ENCODE peak calls at places on chromosomes 12 and 14, in seven cellular contexts. I is A549, R is suprapubic skin, A is K562, J is SK-N-SH, W is ovary, O is transverse colon. S is an unnamed sample.

GRCh38 chr12:80702889-80703605 is 4.4 kb upstream of the MYF6 start:
- DNase-seq in A (no peak), R (no peak), I (no peak), J (no peak), W (no peak), O (no peak), S (no peak)

GRCh38 chr12:118608770-118609344 is 232.5 kb downstream of the SUDS3 start:
- DNase-seq in W (no peak), O (no peak), I (no peak), A (no peak), R (no peak), J (no peak), S (no peak)

GRCh38 chr14:93708311-93708734 is 80.0 kb downstream of the PRIMA1 start:
- DNase-seq in W (no peak), O (no peak), J (no peak), I (no peak), A (no peak), R (no peak), S (no peak)

GRCh38 chr12:47071241-47071852 is 8.1 kb upstream of the PCED1B start:
- DNase-seq in R (no peak), O (no peak), A (peak), J (no peak), W (no peak), I (peak), S (no peak)

GRCh38 chr12:122793685-122794106 is 19.3 kb downstream of the CCDC62 start:
- DNase-seq in O (no peak), J (peak), A (peak), I (peak), W (no peak), R (no peak), S (no peak)

GRCh38 chr12:109393437-109394345 is 46.0 kb downstream of the MYO1H start:
- DNase-seq in O (peak), R (no peak), W (peak), I (peak), A (peak), J (peak), S (peak)

GRCh38 chr12:110501378-110501721 is 561 bp downstream of the VPS29 start:
- DNase-seq in W (peak), I (peak), O (no peak), R (no peak), A (no peak), J (peak), S (peak)

GRCh38 chr14:103129301-103130016 is 6.2 kb downstream of the TNFAIP2 start:
- DNase-seq in W (peak), O (no peak), R (no peak), A (no peak), I (no peak), J (peak), S (no peak)

GRCh38 chr12:48810817-48811453 is 7.4 kb upstream of the CACNB3 start:
- DNase-seq in R (no peak), A (no peak), O (no peak), J (no peak), W (peak), I (peak), S (no peak)

GRCh38 chr14:94125659-94126418 is 3.6 kb downstream of the IFI27L2 start:
- DNase-seq in O (no peak), J (no peak), R (no peak), A (no peak), W (no peak), I (no peak), S (peak)

GRCh38 chr12:991350-992278 is 591 bp downstream of the ERC1 start:
- DNase-seq in W (peak), O (peak), J (peak), I (no peak), R (peak), A (peak), S (no peak)

GRCh38 chr12:38392584-38393144 is 76.1 kb downstream of the ALG10B start:
- DNase-seq in W (no peak), I (peak), J (no peak), R (no peak), O (no peak), A (no peak), S (no peak)

GRCh38 chr12:88934163-88934747 is 354.0 kb upstream of the KITLG start:
- DNase-seq in A (no peak), J (no peak), R (no peak), I (no peak), W (no peak), O (no peak), S (no peak)

GRCh38 chr14:100389497-100390104 is 66.5 kb downstream of the SLC25A47 start:
- DNase-seq in I (no peak), A (no peak), R (no peak), J (no peak), O (peak), W (no peak), S (peak)
- H3K27ac ChIP-seq in I (peak), A (no peak), R (no peak), J (peak), O (peak), W (peak), S (no peak)

DNA sequence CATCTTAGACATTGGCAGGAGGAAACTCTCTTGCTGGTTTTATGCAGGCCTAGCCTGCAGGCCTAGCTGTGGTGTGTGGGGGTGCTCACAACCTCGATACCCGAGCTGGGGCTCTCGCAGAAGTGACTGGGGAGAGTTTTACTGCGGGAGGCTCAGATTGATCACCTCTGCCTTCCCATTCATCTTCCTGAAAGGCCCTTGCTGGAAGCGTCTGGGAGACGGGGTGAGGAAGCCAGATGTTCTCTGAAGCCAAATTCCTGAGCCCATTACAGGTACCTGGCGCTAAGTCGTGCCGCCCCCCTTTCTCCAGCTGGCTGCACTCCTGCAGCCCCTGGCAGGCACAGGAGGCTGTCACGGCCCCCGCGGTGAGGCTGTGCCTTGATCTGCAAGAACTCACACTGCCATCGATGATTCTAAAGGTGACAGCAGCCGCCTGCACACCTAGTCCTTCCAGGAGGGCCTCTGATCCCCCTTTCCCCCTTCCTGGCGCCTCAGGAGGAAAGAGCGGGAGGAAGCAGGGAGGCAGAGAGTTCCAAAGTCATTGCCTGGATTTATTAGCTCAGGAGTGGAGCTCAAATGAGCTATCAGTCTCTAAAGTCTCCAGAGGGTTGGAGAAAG is 106.8 kb downstream of the RFLNA start:
- DNase-seq in R (no peak), A (no peak), I (no peak), J (no peak), W (no peak), O (no peak), S (no peak)
- TF ChIP-seq EP300 in R (no peak), A (no peak), I (no peak), J (no peak), W (no peak), O (no peak), S (no peak)

DNA sequence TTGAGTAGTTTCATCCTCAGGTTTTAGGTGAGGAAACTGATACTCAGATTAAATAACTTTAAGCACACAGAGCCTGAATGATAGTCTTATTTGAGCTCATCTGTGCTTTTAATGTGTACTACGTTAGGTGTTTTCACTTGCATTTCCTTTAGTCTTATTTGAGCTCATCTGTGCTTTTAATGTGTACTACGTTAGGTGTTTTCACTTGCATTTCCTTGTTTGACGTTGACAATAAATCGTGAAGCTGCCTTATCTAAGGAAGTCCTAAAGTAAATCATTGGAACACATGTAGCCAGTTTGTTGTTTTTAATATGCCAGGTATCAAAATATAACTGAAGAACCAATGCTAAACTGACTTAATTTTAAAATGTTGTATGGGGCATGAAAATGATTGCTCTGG is 2.0 kb downstream of the RAP1B start:
- DNase-seq in W (no peak), I (no peak), J (no peak), A (no peak), R (no peak), O (no peak), S (no peak)
- H3K27ac ChIP-seq in W (peak), I (peak), J (no peak), A (peak), R (peak), O (peak), S (peak)

GRCh38 chr12:12560587-12561304 is 1.9 kb downstream of the DUSP16 start:
- DNase-seq in J (peak), R (no peak), A (no peak), O (peak), I (peak), W (peak), S (peak)
- TF ChIP-seq EP300 in J (no peak), R (no peak), A (no peak), O (no peak), I (no peak), W (no peak), S (no peak)

GRCh38 chr12:131903270-131904255 is 9.1 kb downstream of the ULK1 start:
- DNase-seq in A (no peak), I (no peak), O (no peak), R (peak), J (no peak), W (no peak), S (no peak)

GRCh38 chr12:131904346-131904745 is 9.9 kb downstream of the ULK1 start:
- DNase-seq in J (no peak), W (no peak), I (no peak), R (peak), O (no peak), A (no peak), S (no peak)

GRCh38 chr12:131902332-131903241 is 8.2 kb downstream of the ULK1 start:
- DNase-seq in R (peak), A (no peak), I (no peak), O (no peak), J (no peak), W (no peak), S (no peak)

GRCh38 chr12:131900397-131900796 is 6.0 kb downstream of the ULK1 start:
- DNase-seq in J (no peak), O (no peak), W (no peak), R (no peak), I (peak), A (no peak), S (no peak)

GRCh38 chr12:131901431-131902331 is 7.3 kb downstream of the ULK1 start:
- DNase-seq in J (no peak), R (peak), A (no peak), W (no peak), I (peak), O (no peak), S (peak)
- H3K27ac ChIP-seq in J (peak), R (no peak), A (no peak), W (no peak), I (peak), O (no peak), S (peak)

GRCh38 chr12:121534495-121535148 is 46.2 kb downstream of the KDM2B start:
- DNase-seq in R (no peak), O (no peak), J (no peak), W (no peak), A (no peak), I (no peak), S (no peak)

GRCh38 chr12:121537814-121538698 is 42.8 kb downstream of the KDM2B start:
- DNase-seq in A (no peak), R (no peak), W (peak), O (peak), J (peak), I (no peak), S (peak)

GRCh38 chr12:121536929-121537813 is 43.7 kb downstream of the KDM2B start:
- DNase-seq in A (peak), I (peak), J (peak), W (peak), R (peak), O (peak), S (peak)

GRCh38 chr12:121535150-121536057 is 45.4 kb downstream of the KDM2B start:
- DNase-seq in R (no peak), I (no peak), O (peak), W (peak), A (no peak), J (no peak), S (no peak)

GRCh38 chr12:121536058-121536928 is 44.5 kb downstream of the KDM2B start:
- DNase-seq in I (peak), O (peak), W (peak), J (peak), R (peak), A (peak), S (peak)
- TF ChIP-seq EP300 in I (no peak), O (no peak), W (no peak), J (no peak), R (no peak), A (no peak), S (no peak)

GRCh38 chr12:70120970-70121369 is 122.3 kb upstream of the CNOT2 start:
- DNase-seq in J (peak), I (no peak), A (no peak), O (no peak), R (no peak), W (no peak), S (no peak)

GRCh38 chr12:70117670-70118069 is 125.6 kb upstream of the CNOT2 start:
- DNase-seq in A (no peak), I (no peak), J (no peak), R (no peak), W (no peak), O (no peak), S (no peak)

GRCh38 chr12:70122804-70123203 is 120.4 kb upstream of the CNOT2 start:
- DNase-seq in I (no peak), J (no peak), W (no peak), O (no peak), R (no peak), A (no peak), S (no peak)

DNA sequence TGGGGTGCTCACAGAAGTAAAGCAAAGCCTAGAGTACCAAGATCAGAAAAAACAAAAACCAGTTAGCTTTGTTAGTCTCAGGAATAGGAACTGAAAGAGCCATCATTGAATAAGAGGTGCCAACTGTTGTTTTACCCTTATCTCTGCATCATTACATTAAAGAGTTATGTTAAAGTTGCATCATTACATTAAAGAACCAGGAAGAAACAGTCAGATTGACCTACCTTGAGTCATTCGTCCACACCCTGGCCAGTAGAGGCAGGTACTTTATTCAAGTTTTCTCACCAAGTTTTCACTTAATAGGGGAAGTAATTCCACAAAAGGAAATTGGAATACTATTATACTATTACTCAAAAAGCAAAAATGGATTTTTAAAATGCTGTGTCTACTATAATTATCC is 121.7 kb upstream of the CNOT2 start:
- DNase-seq in J (no peak), R (no peak), W (no peak), O (no peak), I (no peak), A (no peak), S (no peak)
- H3K27ac ChIP-seq in J (peak), R (no peak), W (no peak), O (no peak), I (no peak), A (no peak), S (no peak)

DNA sequence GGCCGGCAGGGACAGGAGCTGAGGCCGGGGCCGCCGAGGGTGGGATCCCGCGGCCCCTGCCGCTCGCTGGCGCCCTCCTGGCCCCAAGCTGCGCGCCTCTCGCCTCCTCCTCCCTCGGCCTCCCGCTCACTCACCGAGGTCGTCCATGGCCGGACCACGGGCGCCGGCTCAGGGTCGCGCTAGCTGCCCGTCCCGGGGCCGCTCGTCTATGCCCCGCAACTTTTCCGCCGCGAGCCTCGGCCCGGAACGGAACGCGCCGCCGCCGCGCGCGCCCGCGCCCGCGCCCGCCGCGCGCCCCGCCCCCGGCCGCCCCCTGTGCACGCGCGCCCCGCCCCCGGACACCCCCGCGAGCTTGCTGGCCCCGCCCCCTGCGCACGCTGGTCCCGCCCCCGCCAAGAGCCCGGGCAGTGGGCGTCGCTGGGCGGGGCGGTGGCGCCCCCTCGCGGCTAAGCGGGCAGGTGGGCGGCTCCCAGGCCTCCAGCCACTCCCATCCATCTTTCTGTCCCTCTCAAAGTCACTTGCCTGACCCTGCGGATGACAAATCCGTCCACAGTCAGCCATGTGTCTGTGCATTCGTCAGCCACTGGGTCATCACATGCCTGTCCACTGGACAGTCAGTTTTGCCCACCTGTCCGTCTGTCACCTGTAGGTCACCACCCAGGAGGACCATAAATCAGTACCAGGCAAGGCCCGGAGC is at the start of gene PXN:
- DNase-seq in W (peak), I (peak), A (peak), J (peak), R (peak), O (peak), S (peak)
- TF ChIP-seq EP300 in W (no peak), I (no peak), A (no peak), J (no peak), R (no peak), O (no peak), S (no peak)

GRCh38 chr14:68784298-68784910 is 8.5 kb downstream of the ZFP36L1 start:
- DNase-seq in I (peak), O (peak), R (peak), J (no peak), A (no peak), W (peak), S (peak)
- H3K27ac ChIP-seq in I (peak), O (peak), R (peak), J (no peak), A (no peak), W (peak), S (peak)